ENCODE peak calls at places on chromosomes 4 and X, in five cellular contexts. V, W, H, M and U are unnamed samples. For H3K9me3 and H3K4me1, the result is how much of the 10 kb centered on the place peaks cover.

GRCh38 chrX:106246511-106246910 is 78.4 kb downstream of the PWWP3B start:
- DNase-seq in V (no peak), W (no peak), H (no peak), M (no peak), U (no peak)

GRCh38 chr4:186904104-186904503 is 180.4 kb upstream of the FAT1 start:
- DNase-seq in V (no peak), W (no peak), H (no peak), M (no peak), U (no peak)

GRCh38 chr4:107705742-107706556 is 14.1 kb downstream of the PAPSS1 start:
- DNase-seq in V (no peak), W (no peak), H (no peak), M (no peak), U (no peak)

GRCh38 chr4:8739820-8740665 is 131.6 kb downstream of the HMX1 start:
- DNase-seq in V (no peak), W (no peak), H (no peak), M (peak), U (no peak)

GRCh38 chr4:187826725-187827124 is 168.8 kb upstream of the ZFP42 start:
- DNase-seq in V (no peak), W (no peak), H (no peak), M (no peak), U (no peak)

GRCh38 chrX:135425026-135425425 is 3.3 kb downstream of the SMIM10L2A start:
- DNase-seq in V (no peak), W (no peak), H (no peak), M (no peak), U (no peak)

GRCh38 chr4:25258980-25259578 is 25.2 kb downstream of the PI4K2B start:
- DNase-seq in V (no peak), W (no peak), H (no peak), M (no peak), U (no peak)

GRCh38 chr4:169208516-169208915 is 62.2 kb downstream of the SH3RF1 start:
- DNase-seq in V (peak), W (no peak), H (no peak), M (no peak), U (no peak)

GRCh38 chr4:121765941-121766538 is 1.1 kb upstream of the SMIM43 start:
- DNase-seq in V (peak), W (no peak), H (peak), M (no peak), U (no peak)

GRCh38 chr4:17817027-17817426 is 6.2 kb downstream of the NCAPG start:
- DNase-seq in V (peak), W (no peak), H (peak), M (no peak), U (peak)

GRCh38 chr4:6258741-6259140 is 10.9 kb upstream of the WFS1 start:
- DNase-seq in V (no peak), W (no peak), H (no peak), M (no peak), U (no peak)

GRCh38 chrX:53128097-53128749 is 34.3 kb downstream of the KANTR start:
- DNase-seq in V (no peak), W (no peak), H (no peak), M (no peak), U (no peak)

GRCh38 chr4:165861378-165861777 is 11.7 kb upstream of the TLL1 start:
- DNase-seq in V (no peak), W (no peak), H (no peak), M (no peak), U (no peak)

GRCh38 chrX:111100191-111100590 is 4.2 kb downstream of the PAK3 start:
- DNase-seq in V (peak), W (no peak), H (peak), M (no peak), U (peak)

GRCh38 chrX:119790977-119791436 is 423 bp downstream of the RPL39 start:
- DNase-seq in V (no peak), W (peak), H (peak), M (no peak), U (no peak)

GRCh38 chr4:94534401-94535312 is 82.9 kb downstream of the PDLIM5 start:
- DNase-seq in V (no peak), W (no peak), H (no peak), M (no peak), U (no peak)

GRCh38 chr4:7518871-7519637 is 84.3 kb upstream of the PSAPL1 start:
- DNase-seq in V (no peak), W (no peak), H (no peak), M (no peak), U (no peak)

GRCh38 chrX:103918584-103919335 is 43.7 kb upstream of the TMSB15B start:
- DNase-seq in V (peak), W (peak), H (peak), M (peak), U (peak)

GRCh38 chrX:6849711-6850415 is 297.6 kb upstream of the STS start:
- DNase-seq in V (no peak), W (no peak), H (peak), M (no peak), U (no peak)

GRCh38 chr4:112516401-112517066 is 554 bp upstream of the NEUROG2 start:
- DNase-seq in V (peak), W (no peak), H (peak), M (no peak), U (peak)

GRCh38 chrX:118459494-118459893 is 36.1 kb upstream of the DOCK11 start:
- DNase-seq in V (peak), W (no peak), H (peak), M (no peak), U (peak)

GRCh38 chr4:47215759-47216158 is 184.4 kb downstream of the GABRB1 start:
- DNase-seq in V (no peak), W (no peak), H (no peak), M (no peak), U (no peak)

GRCh38 chrX:19751068-19751467 is 136.3 kb downstream of the SH3KBP1 start:
- DNase-seq in V (peak), W (no peak), H (peak), M (no peak), U (no peak)

GRCh38 chrX:8036914-8037313 is 109.7 kb upstream of the PNPLA4 start:
- DNase-seq in V (no peak), W (no peak), H (peak), M (no peak), U (no peak)

GRCh38 chr4:173195132-173195531 is 26.5 kb downstream of the GALNT7 start:
- DNase-seq in V (no peak), W (no peak), H (no peak), M (no peak), U (no peak)

GRCh38 chrX:150525061-150525919 is 43.1 kb upstream of the MTM1 start:
- DNase-seq in V (no peak), W (peak), H (no peak), M (no peak), U (no peak)

GRCh38 chr4:152535236-152535902 is 523 bp downstream of the FBXW7 start:
- DNase-seq in V (peak), W (peak), H (no peak), M (peak), U (no peak)

GRCh38 chr4:153071953-153072622 is 132.2 kb upstream of the TRIM2 start:
- DNase-seq in V (no peak), W (no peak), H (no peak), M (no peak), U (no peak)

GRCh38 chrX:143664302-143664701 is 28.4 kb upstream of the SLITRK4 start:
- DNase-seq in V (peak), W (no peak), H (peak), M (no peak), U (peak)

GRCh38 chrX:138691186-138691585 is 20.3 kb downstream of the FGF13 start:
- DNase-seq in V (no peak), W (no peak), H (no peak), M (no peak), U (no peak)

GRCh38 chr4:22616516-22616915 is 76.2 kb upstream of the GBA3 start:
- DNase-seq in V (no peak), W (no peak), H (no peak), M (no peak), U (peak)

GRCh38 chr4:65738134-65738533 is 67.8 kb upstream of the EPHA5 start:
- DNase-seq in V (no peak), W (no peak), H (no peak), M (no peak), U (no peak)

GRCh38 chr4:168522371-168522770 is 25.5 kb downstream of the PALLD start:
- DNase-seq in V (no peak), W (no peak), H (no peak), M (no peak), U (peak)

GRCh38 chr4:108592674-108592986 is 27.7 kb upstream of the RPL34 start:
- DNase-seq in V (no peak), W (no peak), H (no peak), M (no peak), U (peak)

GRCh38 chr4:101265816-101266172 is 81.5 kb downstream of the PPP3CA start:
- DNase-seq in V (no peak), W (no peak), H (no peak), M (no peak), U (no peak)

GRCh38 chrX:72053508-72053907 is 78.2 kb downstream of the RTL5 start:
- DNase-seq in V (no peak), W (no peak), H (no peak), M (no peak), U (no peak)

GRCh38 chrX:68307767-68308166 is 125.5 kb downstream of the OPHN1 start:
- DNase-seq in V (no peak), W (no peak), H (no peak), M (no peak), U (no peak)

GRCh38 chr4:27759621-27760020 is 899.0 kb downstream of the STIM2 start:
- DNase-seq in V (no peak), W (no peak), H (no peak), M (no peak), U (no peak)

GRCh38 chr4:77994194-77994721 is 62.9 kb upstream of the FRAS1 start:
- DNase-seq in V (peak), W (no peak), H (peak), M (no peak), U (peak)

GRCh38 chr4:142660728-142661127 is 185.4 kb downstream of the INPP4B start:
- DNase-seq in V (no peak), W (no peak), H (no peak), M (no peak), U (no peak)
- H3K9me3 ChIP-seq in V (under half), W (under half), H (under half), M (under half), U (under half)

GRCh38 chr4:82798168-82799005 is at the start of gene SCD5:
- DNase-seq in V (peak), W (peak), H (peak), M (peak), U (peak)
- H3K4me1 ChIP-seq in V (under half), W (under half), H (under half), M (under half), U (under half)

GRCh38 chrX:107630031-107630689 is 1.9 kb downstream of the PRPS1 start:
- DNase-seq in V (peak), W (no peak), H (no peak), M (no peak), U (peak)
- H3K4me3 ChIP-seq in V (peak), W (no peak), H (peak), M (peak), U (peak)

GRCh38 chr4:576245-576821 is at the start of gene TMEM271:
- DNase-seq in V (peak), W (no peak), H (no peak), M (peak), U (no peak)
- H3K9me3 ChIP-seq in V (under half), W (under half), H (under half), M (under half), U (under half)

GRCh38 chrX:66015906-66016689 is 23.8 kb downstream of the VSIG4 start:
- DNase-seq in V (no peak), W (no peak), H (no peak), M (no peak), U (no peak)
- H3K4me1 ChIP-seq in V (under half), W (under half), H (under half), M (half or more), U (under half)

GRCh38 chr4:70705146-70705855 is 16.5 kb upstream of the RUFY3 start:
- DNase-seq in V (peak), W (peak), H (peak), M (peak), U (peak)

GRCh38 chr4:70703695-70704332 is 15.5 kb downstream of the UTP3 start:
- DNase-seq in V (peak), W (no peak), H (no peak), M (no peak), U (peak)

GRCh38 chr4:70705856-70706461 is 15.8 kb upstream of the RUFY3 start:
- DNase-seq in V (no peak), W (no peak), H (no peak), M (no peak), U (no peak)

GRCh38 chr4:70704333-70705145 is 16.2 kb downstream of the UTP3 start:
- DNase-seq in V (peak), W (peak), H (peak), M (peak), U (peak)

DNA sequence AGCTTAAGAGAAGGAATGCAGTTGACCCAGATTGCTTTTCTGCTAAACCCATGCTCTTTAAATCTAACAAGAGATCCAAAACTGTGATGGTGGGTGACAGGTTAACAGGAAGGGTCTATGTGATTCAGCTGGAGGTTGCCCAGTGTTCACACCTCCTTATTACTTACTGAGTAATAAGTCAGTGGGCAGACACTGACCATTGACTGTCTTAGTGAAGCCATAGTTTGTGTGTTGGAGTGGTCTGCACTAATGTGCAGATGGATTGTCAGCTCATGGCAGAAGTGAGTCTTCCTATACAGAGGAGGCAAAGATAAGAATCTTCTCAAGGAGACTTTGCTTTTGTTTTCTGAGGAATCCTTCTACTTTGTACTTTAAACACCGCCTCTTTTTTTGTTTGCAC is 15.2 kb upstream of the RUFY3 start:
- DNase-seq in V (peak), W (no peak), H (no peak), M (no peak), U (peak)
- H3K4me3 ChIP-seq in V (peak), W (peak), H (peak), M (no peak), U (peak)

DNA sequence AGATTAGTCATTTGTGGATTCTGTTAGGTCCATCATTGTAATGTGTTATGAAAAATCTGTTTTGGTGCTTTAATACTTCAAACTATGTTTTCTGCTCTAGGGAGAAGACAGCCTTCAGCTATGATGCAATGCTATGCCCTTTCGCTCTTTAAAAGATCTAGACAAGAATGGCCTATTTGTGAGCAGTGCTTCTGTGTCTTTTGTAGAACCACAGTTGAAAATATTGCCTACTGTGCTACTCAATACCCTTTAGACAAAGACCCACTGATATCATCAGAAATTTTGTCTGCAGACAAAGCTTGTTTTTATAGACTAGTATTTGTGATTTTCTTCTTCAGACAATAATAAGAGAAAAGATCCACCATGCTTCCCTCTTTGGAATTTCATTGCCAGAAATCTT is 44.6 kb upstream of the SLITRK2 start:
- DNase-seq in V (no peak), W (no peak), H (no peak), M (no peak), U (no peak)
- H3K9me3 ChIP-seq in V (under half), W (under half), H (under half), M (under half), U (under half)

GRCh38 chr4:147837854-147838253 is 106.0 kb downstream of the ARHGAP10 start:
- DNase-seq in V (no peak), W (no peak), H (no peak), M (no peak), U (no peak)

GRCh38 chr4:147839200-147839599 is 107.3 kb downstream of the ARHGAP10 start:
- DNase-seq in V (no peak), W (no peak), H (no peak), M (no peak), U (peak)

GRCh38 chr4:147837435-147837834 is 105.5 kb downstream of the ARHGAP10 start:
- DNase-seq in V (peak), W (no peak), H (no peak), M (no peak), U (no peak)

GRCh38 chr4:147834480-147834879 is 102.6 kb downstream of the ARHGAP10 start:
- DNase-seq in V (no peak), W (no peak), H (no peak), M (no peak), U (no peak)

DNA sequence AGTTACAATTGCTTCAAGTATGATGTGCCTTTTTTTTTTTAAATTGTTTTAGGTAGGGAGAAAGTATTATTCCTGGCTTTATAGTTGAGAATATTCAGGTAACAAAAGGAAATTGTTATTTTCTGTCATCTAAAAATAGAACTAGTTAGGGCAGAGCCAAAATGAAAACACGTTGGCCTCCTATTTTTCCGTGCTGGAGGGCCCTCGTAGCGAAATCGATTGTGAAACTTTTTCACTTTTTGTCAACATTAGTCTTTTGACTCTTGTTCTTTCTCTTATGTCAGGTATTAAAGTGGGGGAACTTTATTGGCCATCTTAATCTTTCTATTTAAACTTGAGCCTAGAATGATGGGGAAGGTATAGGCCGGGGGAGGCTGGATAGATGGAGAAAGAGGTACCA is 104.9 kb downstream of the ARHGAP10 start:
- DNase-seq in V (no peak), W (no peak), H (no peak), M (no peak), U (no peak)
- H3K4me1 ChIP-seq in V (under half), W (half or more), H (under half), M (under half), U (under half)